ENCODE peak calls at places on chromosomes 3 and 15, in ten cellular contexts. One of them, this sample, is unnamed.

GRCh38 chr3:63976166-63976861 is 47.0 kb downstream of the PSMD6 start:
- DNase-seq in KG1: no peak
- DNase-seq in stimulated activated CD8-positive, alpha-beta memory T cell treated with anti-CD3 and anti-CD28 coated beads, Interleukin-12 subunit alpha, Interleukin-12 subunit beta, amount 100 ng/mL, for 4 hours: no peak
- DNase-seq in T47D: peak
- DNase-seq in upper lobe of left lung: no peak
- DNase-seq in A549: no peak
- DNase-seq in Calu3: no peak
- DNase-seq in HFFc6: peak
- DNase-seq in effector CD4-positive, alpha-beta T cell: no peak
- DNase-seq in cardiac fibroblast: peak
- DNase-seq in this sample: no peak

GRCh38 chr15:78384651-78385050 is 44.5 kb downstream of the CRABP1 start:
- DNase-seq in KG1: no peak
- DNase-seq in stimulated activated CD8-positive, alpha-beta memory T cell treated with anti-CD3 and anti-CD28 coated beads, Interleukin-12 subunit alpha, Interleukin-12 subunit beta, amount 100 ng/mL, for 4 hours: no peak
- DNase-seq in T47D: no peak
- DNase-seq in upper lobe of left lung: peak
- DNase-seq in A549: no peak
- DNase-seq in Calu3: no peak
- DNase-seq in HFFc6: no peak
- DNase-seq in effector CD4-positive, alpha-beta T cell: no peak
- DNase-seq in cardiac fibroblast: no peak
- DNase-seq in this sample: no peak

GRCh38 chr3:191019855-191020254 is 157.4 kb upstream of the GMNC start:
- DNase-seq in KG1: no peak
- DNase-seq in stimulated activated CD8-positive, alpha-beta memory T cell treated with anti-CD3 and anti-CD28 coated beads, Interleukin-12 subunit alpha, Interleukin-12 subunit beta, amount 100 ng/mL, for 4 hours: no peak
- DNase-seq in T47D: no peak
- DNase-seq in upper lobe of left lung: no peak
- DNase-seq in A549: no peak
- DNase-seq in Calu3: no peak
- DNase-seq in HFFc6: no peak
- DNase-seq in effector CD4-positive, alpha-beta T cell: no peak
- DNase-seq in cardiac fibroblast: no peak
- DNase-seq in this sample: no peak

GRCh38 chr3:150180349-150180748 is 209.7 kb upstream of the PFN2 start:
- DNase-seq in KG1: no peak
- DNase-seq in stimulated activated CD8-positive, alpha-beta memory T cell treated with anti-CD3 and anti-CD28 coated beads, Interleukin-12 subunit alpha, Interleukin-12 subunit beta, amount 100 ng/mL, for 4 hours: no peak
- DNase-seq in T47D: no peak
- DNase-seq in upper lobe of left lung: no peak
- DNase-seq in A549: no peak
- DNase-seq in Calu3: no peak
- DNase-seq in HFFc6: peak
- DNase-seq in effector CD4-positive, alpha-beta T cell: no peak
- DNase-seq in cardiac fibroblast: peak
- DNase-seq in this sample: no peak

GRCh38 chr15:40902605-40903561 is 8.6 kb downstream of the VPS18 start:
- DNase-seq in KG1: peak
- DNase-seq in stimulated activated CD8-positive, alpha-beta memory T cell treated with anti-CD3 and anti-CD28 coated beads, Interleukin-12 subunit alpha, Interleukin-12 subunit beta, amount 100 ng/mL, for 4 hours: no peak
- DNase-seq in T47D: peak
- DNase-seq in upper lobe of left lung: peak
- DNase-seq in A549: no peak
- DNase-seq in Calu3: no peak
- DNase-seq in HFFc6: no peak
- DNase-seq in effector CD4-positive, alpha-beta T cell: no peak
- DNase-seq in cardiac fibroblast: peak
- DNase-seq in this sample: no peak

GRCh38 chr3:31550452-31551251 is 17.9 kb downstream of the STT3B start:
- DNase-seq in KG1: peak
- DNase-seq in stimulated activated CD8-positive, alpha-beta memory T cell treated with anti-CD3 and anti-CD28 coated beads, Interleukin-12 subunit alpha, Interleukin-12 subunit beta, amount 100 ng/mL, for 4 hours: no peak
- DNase-seq in T47D: peak
- DNase-seq in upper lobe of left lung: no peak
- DNase-seq in A549: peak
- DNase-seq in Calu3: peak
- DNase-seq in HFFc6: peak
- DNase-seq in effector CD4-positive, alpha-beta T cell: no peak
- DNase-seq in cardiac fibroblast: peak
- DNase-seq in this sample: no peak

GRCh38 chr3:10763248-10763620 is 52.8 kb upstream of the SLC6A11 start:
- DNase-seq in KG1: no peak
- DNase-seq in stimulated activated CD8-positive, alpha-beta memory T cell treated with anti-CD3 and anti-CD28 coated beads, Interleukin-12 subunit alpha, Interleukin-12 subunit beta, amount 100 ng/mL, for 4 hours: no peak
- DNase-seq in T47D: no peak
- DNase-seq in upper lobe of left lung: no peak
- DNase-seq in A549: no peak
- DNase-seq in Calu3: no peak
- DNase-seq in HFFc6: no peak
- DNase-seq in effector CD4-positive, alpha-beta T cell: no peak
- DNase-seq in cardiac fibroblast: no peak
- DNase-seq in this sample: no peak

GRCh38 chr15:71146597-71146996 is 31.3 kb downstream of the THSD4 start:
- DNase-seq in KG1: no peak
- DNase-seq in stimulated activated CD8-positive, alpha-beta memory T cell treated with anti-CD3 and anti-CD28 coated beads, Interleukin-12 subunit alpha, Interleukin-12 subunit beta, amount 100 ng/mL, for 4 hours: no peak
- DNase-seq in T47D: no peak
- DNase-seq in upper lobe of left lung: no peak
- DNase-seq in A549: no peak
- DNase-seq in Calu3: peak
- DNase-seq in HFFc6: no peak
- DNase-seq in effector CD4-positive, alpha-beta T cell: no peak
- DNase-seq in cardiac fibroblast: no peak
- DNase-seq in this sample: no peak

GRCh38 chr3:173681188-173681587 is 283.6 kb downstream of the NLGN1 start:
- DNase-seq in KG1: no peak
- DNase-seq in stimulated activated CD8-positive, alpha-beta memory T cell treated with anti-CD3 and anti-CD28 coated beads, Interleukin-12 subunit alpha, Interleukin-12 subunit beta, amount 100 ng/mL, for 4 hours: no peak
- DNase-seq in T47D: no peak
- DNase-seq in upper lobe of left lung: no peak
- DNase-seq in A549: no peak
- DNase-seq in Calu3: no peak
- DNase-seq in HFFc6: no peak
- DNase-seq in effector CD4-positive, alpha-beta T cell: no peak
- DNase-seq in cardiac fibroblast: no peak
- DNase-seq in this sample: no peak